ENCODE peak calls at places on chromosomes 16 and 17, in ten cellular contexts. W is adipocyte, U is OCI-LY7, M is astrocyte, Y is left lung, Z is transverse colon, Q is NT2/D1, V is fibroblast of lung, L is mesendoderm, T is HepG2. F is an unnamed sample. For H3K4me1, the result is how much of the 10 kb centered on the place peaks cover.

GRCh38 chr17:10621397-10621796 is 35.7 kb downstream of the MYH3 start:
- DNase-seq in Q (no peak), Z (no peak), W (no peak), U (no peak), L (no peak), M (no peak), V (no peak), T (no peak), Y (no peak), F (no peak)

GRCh38 chr17:12730931-12731521 is 58.3 kb upstream of the ARHGAP44 start:
- DNase-seq in W (peak), V (peak), Z (peak), Q (no peak), Y (no peak), T (no peak), M (peak), L (peak), U (no peak), F (no peak)

GRCh38 chr17:59527931-59528330 is 37.5 kb upstream of the DHX40 start:
- DNase-seq in Z (no peak), W (no peak), U (no peak), V (no peak), T (no peak), Q (no peak), L (no peak), M (no peak), Y (no peak), F (no peak)

GRCh38 chr16:82630688-82631087 is 3.9 kb downstream of the CDH13 start:
- DNase-seq in T (no peak), M (no peak), U (no peak), Z (no peak), W (peak), Q (no peak), V (no peak), L (no peak), Y (no peak), F (no peak)

GRCh38 chr17:48610282-48611211 is at the start of gene HOXB7:
- DNase-seq in V (no peak), T (no peak), L (no peak), M (no peak), Y (peak), W (no peak), U (peak), Z (peak), Q (no peak), F (no peak)

GRCh38 chr16:73082608-73083007 is 34.7 kb upstream of the ZFHX3 start:
- DNase-seq in L (no peak), U (no peak), W (peak), V (peak), Y (no peak), T (peak), M (peak), Q (no peak), Z (no peak), F (peak)

GRCh38 chr17:40018211-40019121 is 3.2 kb downstream of the CSF3 start:
- DNase-seq in Z (no peak), Q (no peak), Y (peak), V (peak), U (no peak), L (peak), W (no peak), T (no peak), M (no peak), F (no peak)

GRCh38 chr17:12231027-12231682 is 210.5 kb downstream of the MAP2K4 start:
- DNase-seq in L (peak), Z (no peak), Q (peak), V (peak), U (no peak), T (no peak), W (peak), Y (no peak), M (no peak), F (no peak)

GRCh38 chr17:29715680-29716079 is 93.0 kb upstream of the CORO6 start:
- DNase-seq in T (no peak), W (no peak), Z (no peak), L (peak), M (no peak), V (no peak), Y (no peak), Q (no peak), U (no peak), F (no peak)

GRCh38 chr17:17877548-17878358 is 41.0 kb upstream of the SREBF1 start:
- DNase-seq in L (peak), Q (peak), Y (no peak), W (peak), V (peak), Z (peak), T (no peak), U (no peak), M (peak), F (no peak)

GRCh38 chr16:86244936-86245335 is 265.4 kb upstream of the FOXF1 start:
- DNase-seq in V (no peak), Y (no peak), Z (no peak), T (no peak), M (no peak), U (no peak), L (no peak), Q (no peak), W (no peak), F (no peak)

GRCh38 chr17:73293480-73293911 is 18.3 kb downstream of the CDC42EP4 start:
- DNase-seq in L (no peak), V (peak), M (peak), T (no peak), W (peak), U (no peak), Z (peak), Y (no peak), Q (no peak), F (no peak)

GRCh38 chr16:79339863-79340262 is 260.7 kb downstream of the MAF start:
- DNase-seq in U (no peak), T (no peak), Z (no peak), V (no peak), W (no peak), Q (no peak), L (no peak), M (no peak), Y (no peak), F (no peak)

GRCh38 chr17:6422654-6423241 is 12.2 kb downstream of the AIPL1 start:
- DNase-seq in W (no peak), V (no peak), M (no peak), T (no peak), Z (no peak), U (no peak), Q (no peak), Y (no peak), L (peak), F (no peak)

GRCh38 chr16:67302882-67303434 is 23.6 kb downstream of the KCTD19 start:
- DNase-seq in Z (no peak), Y (no peak), M (no peak), V (no peak), U (no peak), T (no peak), W (no peak), Q (no peak), L (peak), F (no peak)

GRCh38 chr17:49861150-49861884 is 13.4 kb upstream of the TAC4 start:
- DNase-seq in V (peak), L (peak), Q (no peak), W (peak), Y (no peak), U (peak), T (peak), M (no peak), Z (peak), F (peak)

GRCh38 chr17:40361063-40361924 is 3.2 kb downstream of the GJD3 start:
- DNase-seq in Q (no peak), U (no peak), T (no peak), V (no peak), M (no peak), W (no peak), L (no peak), Z (no peak), Y (no peak), F (no peak)

GRCh38 chr16:63324306-63324705 is 1288.1 kb upstream of the CDH8 start:
- DNase-seq in V (peak), Z (no peak), M (no peak), L (no peak), Y (no peak), W (no peak), U (no peak), Q (no peak), T (no peak), F (no peak)

GRCh38 chr17:47999612-48000011 is 28.7 kb downstream of the CDK5RAP3 start:
- DNase-seq in V (peak), U (no peak), W (no peak), Q (no peak), Y (no peak), Z (no peak), L (peak), M (peak), T (no peak), F (no peak)

GRCh38 chr17:55577687-55578086 is 66.4 kb upstream of the SMIM36 start:
- DNase-seq in T (no peak), Q (no peak), U (no peak), M (peak), L (no peak), Z (no peak), W (no peak), Y (peak), V (peak), F (no peak)

GRCh38 chr17:76968707-76969597 is 100.7 kb downstream of the MGAT5B start:
- DNase-seq in Y (no peak), T (no peak), U (peak), L (peak), Z (peak), Q (peak), W (peak), V (peak), M (no peak), F (peak)

GRCh38 chr17:46742539-46743270 is 75.8 kb downstream of the WNT3 start:
- DNase-seq in Z (no peak), U (peak), Q (no peak), Y (no peak), T (no peak), W (peak), L (no peak), V (peak), M (peak), F (no peak)

GRCh38 chr16:49825006-49825405 is 30.9 kb downstream of the ZNF423 start:
- DNase-seq in V (no peak), Z (no peak), L (no peak), T (no peak), Y (no peak), M (no peak), W (no peak), U (no peak), Q (no peak), F (no peak)

GRCh38 chr16:49822649-49823370 is 33.1 kb downstream of the ZNF423 start:
- DNase-seq in L (peak), Q (no peak), W (no peak), Z (no peak), T (no peak), U (no peak), V (no peak), M (no peak), Y (no peak), F (no peak)

GRCh38 chr16:49826515-49826914 is 29.4 kb downstream of the ZNF423 start:
- DNase-seq in W (no peak), V (no peak), Z (no peak), L (no peak), Q (no peak), M (no peak), U (no peak), T (no peak), Y (no peak), F (no peak)

GRCh38 chr16:49821614-49822282 is 34.2 kb downstream of the ZNF423 start:
- DNase-seq in L (peak), M (no peak), V (peak), U (no peak), W (no peak), T (no peak), Z (no peak), Q (no peak), Y (peak), F (no peak)

GRCh38 chr16:49824600-49824999 is 31.3 kb downstream of the ZNF423 start:
- DNase-seq in Z (no peak), L (no peak), Q (no peak), M (no peak), U (no peak), V (no peak), W (peak), Y (no peak), T (no peak), F (no peak)
- H3K4me1 ChIP-seq in Z (under half), L (under half), Q (under half), M (under half), U (under half), V (under half), W (under half), Y (under half), T (under half), F (under half)

GRCh38 chr17:51097708-51098446 is 22.8 kb downstream of the SPAG9 start:
- DNase-seq in Q (no peak), V (no peak), W (no peak), Z (peak), U (peak), T (peak), Y (no peak), L (no peak), M (no peak), F (no peak)

GRCh38 chr17:51103451-51103850 is 17.2 kb downstream of the SPAG9 start:
- DNase-seq in U (no peak), L (no peak), Q (no peak), Y (no peak), Z (no peak), M (no peak), W (no peak), T (no peak), V (peak), F (no peak)

GRCh38 chr17:51107666-51108227 is 12.9 kb downstream of the SPAG9 start:
- DNase-seq in W (no peak), V (no peak), Z (no peak), M (no peak), T (no peak), Q (no peak), L (no peak), Y (no peak), U (no peak), F (no peak)

DNA sequence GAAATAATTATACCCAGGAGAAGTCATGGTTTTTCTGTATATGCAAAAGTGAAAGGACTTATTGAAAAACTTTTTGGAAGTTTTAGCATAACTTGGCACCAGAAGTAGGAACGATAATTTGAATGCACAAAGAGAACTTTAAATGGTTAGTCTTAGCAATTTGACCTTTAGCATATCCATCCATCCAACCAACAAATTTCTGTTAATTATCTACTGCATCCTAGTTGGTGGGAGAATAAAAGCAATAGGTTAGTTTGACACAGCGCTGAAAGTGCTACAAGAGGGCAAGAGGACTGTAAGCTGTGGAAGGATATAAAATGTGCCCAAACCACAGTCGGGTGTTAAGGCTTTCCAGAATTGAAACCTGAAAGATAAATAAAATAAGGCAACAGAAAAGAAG is 17.6 kb downstream of the SPAG9 start:
- DNase-seq in Z (no peak), V (no peak), Q (no peak), W (no peak), U (no peak), L (no peak), T (no peak), Y (no peak), M (no peak), F (no peak)
- H3K4me3 ChIP-seq in Z (no peak), V (no peak), Q (no peak), W (no peak), U (no peak), L (no peak), T (no peak), Y (no peak), M (no peak), F (no peak)

GRCh38 chr16:88970095-88970494 is 6.9 kb downstream of the CBFA2T3 start:
- DNase-seq in U (peak), Y (peak), T (no peak), M (no peak), Q (no peak), W (no peak), L (no peak), Z (no peak), V (no peak), F (no peak)

GRCh38 chr16:88970539-88971065 is 6.4 kb downstream of the CBFA2T3 start:
- DNase-seq in T (no peak), V (no peak), M (no peak), Q (no peak), W (no peak), Z (no peak), U (peak), L (no peak), Y (peak), F (no peak)

GRCh38 chr16:88972349-88972748 is 4.7 kb downstream of the CBFA2T3 start:
- DNase-seq in V (no peak), Z (no peak), Q (no peak), U (no peak), W (no peak), L (no peak), T (no peak), M (no peak), Y (peak), F (no peak)

GRCh38 chr16:88973007-88973410 is 4.0 kb downstream of the CBFA2T3 start:
- DNase-seq in V (no peak), Z (no peak), L (peak), Y (peak), M (no peak), Q (no peak), U (no peak), T (no peak), W (no peak), F (peak)

GRCh38 chr16:88971371-88972097 is 5.5 kb downstream of the CBFA2T3 start:
- DNase-seq in U (peak), L (no peak), W (no peak), V (no peak), Z (peak), M (no peak), Y (peak), Q (no peak), T (no peak), F (no peak)
- H3K4me1 ChIP-seq in U (half or more), L (under half), W (under half), V (under half), Z (under half), M (under half), Y (half or more), Q (under half), T (under half), F (under half)

DNA sequence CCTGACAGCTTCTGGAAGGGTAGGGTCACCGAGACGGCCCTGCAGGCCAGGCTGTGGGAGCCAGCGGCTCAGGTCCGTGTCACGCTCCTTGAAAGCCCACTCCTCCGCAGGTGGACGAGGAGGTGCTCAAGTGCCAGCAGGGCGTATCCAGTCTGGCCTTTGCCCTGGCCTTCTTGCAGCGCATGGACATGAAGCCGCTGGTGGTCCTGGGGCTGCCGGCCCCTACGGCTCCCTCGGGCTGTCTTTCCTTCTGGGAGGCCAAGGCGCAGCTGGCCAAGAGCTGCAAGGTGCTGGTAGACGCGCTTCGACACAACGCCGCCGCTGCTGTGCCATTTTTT is 1.1 kb downstream of the NAGS start:
- DNase-seq in L (no peak), V (no peak), T (no peak), Y (no peak), U (no peak), M (no peak), Q (no peak), Z (no peak), W (no peak), F (no peak)
- H3K4me3 ChIP-seq in L (no peak), V (peak), T (peak), Y (peak), U (no peak), M (no peak), Q (peak), Z (peak), W (peak), F (no peak)

F was measured in HAP-1.